ENCODE peak calls at places on chromosomes 7 and 10, in seven cellular contexts. G is mammary epithelial cell, V is cardiac muscle cell, N is neural progenitor cell, H is PC-9, Q is lower lobe of right lung, Y is gastrocnemius medialis. D is an unnamed sample.

GRCh38 chr7:29479606-29480200 is 83.9 kb upstream of the PRR15 start:
- DNase-seq in G (no peak), V (no peak), N (peak; percentile 67), H (no peak), Q (no peak), Y (no peak), D (no peak)

GRCh38 chr7:111878788-111879187 is 316.5 kb upstream of the IMMP2L start:
- DNase-seq in G (no peak), V (no peak), N (no peak), H (no peak), Q (no peak), Y (no peak), D (no peak)

GRCh38 chr10:15227611-15228372 is 59.3 kb upstream of the NMT2 start:
- DNase-seq in G (no peak), V (no peak), N (no peak), H (no peak), Q (no peak), Y (no peak), D (no peak)

GRCh38 chr10:19592276-19592675 is 224.0 kb upstream of the PLXDC2 start:
- DNase-seq in G (peak; percentile 93), V (no peak), N (no peak), H (peak; percentile 25), Q (no peak), Y (peak; percentile 30), D (no peak)

GRCh38 chr7:81150951-81151361 is 232.1 kb upstream of the SEMA3C start:
- DNase-seq in G (peak; percentile 32), V (no peak), N (peak; percentile 35), H (no peak), Q (no peak), Y (peak; percentile 38), D (no peak)

GRCh38 chr10:101495324-101495925 is 92.6 kb downstream of the POLL start:
- DNase-seq in G (peak; percentile 14), V (peak; percentile 23), N (peak; percentile 36), H (no peak), Q (no peak), Y (no peak), D (no peak)

GRCh38 chr10:116831086-116831485 is 18.2 kb upstream of the ENO4 start:
- DNase-seq in G (no peak), V (no peak), N (no peak), H (no peak), Q (no peak), Y (no peak), D (no peak)

GRCh38 chr10:114526112-114526496 is 121.8 kb upstream of the AFAP1L2 start:
- DNase-seq in G (no peak), V (no peak), N (no peak), H (no peak), Q (no peak), Y (no peak), D (no peak)

GRCh38 chr7:158784270-158784669 is 45.0 kb downstream of the ESYT2 start:
- DNase-seq in G (no peak), V (no peak), N (no peak), H (no peak), Q (no peak), Y (no peak), D (no peak)

GRCh38 chr10:43707755-43708154 is 59.1 kb upstream of the ZNF32 start:
- DNase-seq in G (no peak), V (no peak), N (peak; percentile 26), H (no peak), Q (no peak), Y (no peak), D (no peak)

GRCh38 chr10:69639291-69640195 is 9.5 kb downstream of the FAM241B start:
- DNase-seq in G (peak; percentile 57), V (peak; percentile 83), N (peak; percentile 79), H (peak; percentile 62), Q (peak; percentile 63), Y (peak; percentile 44), D (peak; percentile 72)

GRCh38 chr7:154431045-154431444 is 378.8 kb downstream of the DPP6 start:
- DNase-seq in G (no peak), V (no peak), N (peak; percentile 5), H (no peak), Q (no peak), Y (peak; percentile 44), D (no peak)

DNA sequence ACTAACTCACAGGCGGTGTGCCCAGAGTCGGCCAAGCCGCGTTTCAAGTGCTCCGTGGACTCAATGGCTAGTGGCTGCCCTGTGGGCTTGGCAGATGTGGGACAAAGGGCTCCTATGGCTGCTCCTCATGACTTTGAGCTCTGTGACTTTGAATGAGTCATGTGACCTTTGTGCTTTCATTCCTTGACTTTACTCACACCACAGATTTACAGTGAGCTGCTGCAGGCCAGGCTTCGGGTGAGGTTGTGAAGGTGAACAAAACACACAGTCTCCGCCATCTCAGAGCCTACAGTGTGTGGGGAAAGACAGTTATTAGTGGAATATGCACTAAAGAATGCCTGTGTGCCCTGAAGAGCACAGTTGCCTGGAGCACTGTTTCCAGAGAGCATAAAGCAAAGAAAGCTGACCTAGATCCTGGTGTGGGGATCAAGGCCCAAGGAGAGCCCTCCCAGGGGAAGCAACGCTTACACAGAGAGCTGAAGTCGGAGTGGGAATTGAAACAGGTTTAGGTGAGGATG is 29.7 kb upstream of the PLEKHA1 start:
- DNase-seq in G (no peak), V (no peak), N (no peak), H (no peak), Q (no peak), Y (no peak), D (peak; percentile 30)
- H3K4me1 ChIP-seq in G (no peaks in the 10 kb centered on the region), V (no peaks in the 10 kb centered on the region), N (peaks cover 27% of the 10 kb centered on the region), H (peaks cover 20% of the 10 kb centered on the region), Q (no peaks in the 10 kb centered on the region), Y (no peaks in the 10 kb centered on the region), D (no peaks in the 10 kb centered on the region)

DNA sequence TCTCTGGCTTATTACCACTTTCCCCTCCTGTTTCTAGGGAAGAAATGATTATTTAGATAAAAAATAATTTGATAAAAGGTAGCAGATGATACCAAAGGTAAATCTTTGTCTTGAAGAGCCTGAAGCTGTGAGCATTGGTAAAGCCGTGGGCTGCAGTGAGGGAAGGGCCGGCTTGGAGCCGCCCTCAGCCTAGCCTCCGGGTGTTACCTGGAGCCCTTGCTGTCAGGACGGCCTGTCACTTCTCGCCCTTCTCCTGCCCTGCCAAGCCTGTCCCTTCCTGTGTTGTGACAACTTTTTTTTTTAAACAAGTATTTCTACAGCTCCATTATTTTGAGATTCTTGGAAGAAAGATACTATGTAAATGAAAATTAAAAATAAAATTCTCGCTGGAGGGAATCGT is 7.0 kb downstream of the CUX1 start:
- DNase-seq in G (no peak), V (no peak), N (no peak), H (no peak), Q (no peak), Y (no peak), D (no peak)
- H3K27ac ChIP-seq in G (no peak overlapping the region), V (no peak overlapping the region), N (no peak overlapping the region), H (no peak overlapping the region), Q (no peak overlapping the region), Y (no peak overlapping the region), D (no peak overlapping the region)

GRCh38 chr10:38094158-38094922 is at the start of gene ZNF37A:
- DNase-seq in G (peak; percentile 96), V (peak; percentile 91), N (peak; percentile 91), H (peak; percentile 80), Q (peak; percentile 97), Y (peak; percentile 93), D (peak; percentile 97)

GRCh38 chr10:38094923-38095574 is 912 bp downstream of the ZNF37A start:
- DNase-seq in G (no peak), V (no peak), N (no peak), H (no peak), Q (no peak), Y (no peak), D (no peak)

GRCh38 chr10:38093816-38094157 is 350 bp upstream of the ZNF37A start:
- DNase-seq in G (no peak), V (no peak), N (no peak), H (no peak), Q (no peak), Y (peak; percentile 15), D (peak; percentile 64)
- H3K4me3 ChIP-seq in G (peak overlapping the region; percentile 63), V (no peak overlapping the region), N (peak overlapping the region; percentile 57), H (peak overlapping the region; percentile 80), Q (peak overlapping the region; percentile 85), Y (peak overlapping the region; percentile 92), D (peak overlapping the region; percentile 89)

DNA sequence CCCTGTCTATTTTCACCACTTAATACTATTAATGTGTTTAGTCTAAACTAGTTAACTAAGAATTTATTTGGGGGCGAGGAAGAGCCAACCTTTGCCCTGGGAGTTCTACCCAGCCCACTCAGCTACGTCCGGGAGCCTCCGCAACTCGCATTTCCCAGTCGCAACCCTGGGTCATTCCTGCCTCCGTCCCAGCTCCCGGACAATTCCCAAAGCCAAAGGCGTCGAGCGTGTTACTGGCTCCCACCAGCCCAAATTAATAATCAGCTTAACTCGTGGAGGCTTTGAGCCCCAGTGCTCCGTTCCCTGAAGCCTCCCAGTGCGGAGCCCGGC is 25.9 kb downstream of the SKIDA1 start:
- DNase-seq in G (no peak), V (no peak), N (no peak), H (no peak), Q (no peak), Y (no peak), D (no peak)
- H3K4me1 ChIP-seq in G (peaks cover 14% of the 10 kb centered on the region), V (peaks cover 53% of the 10 kb centered on the region), N (peaks cover 59% of the 10 kb centered on the region), H (peaks cover 6% of the 10 kb centered on the region), Q (peaks cover 35% of the 10 kb centered on the region), Y (peaks cover 4% of the 10 kb centered on the region), D (peaks cover 6% of the 10 kb centered on the region)

D was measured in ascending aorta.